ENCODE peak calls at places on chromosomes 13 and 19, in six cellular contexts. X is HS-27A; Q is NCI-H345; W is fibroblast of mammary gland; F is GM20000; G is central memory CD4-positive, alpha-beta T cell. H is an unnamed sample.

GRCh38 chr19:12913871-12914690 is 5.0 kb downstream of the SYCE2 start:
- DNase-seq in Q (no peak), F (peak), W (peak), X (no peak), G (peak), H (peak)

GRCh38 chr13:24713022-24713421 is 32.8 kb downstream of the ATP12A start:
- DNase-seq in X (no peak), F (no peak), G (no peak), W (no peak), Q (no peak), H (no peak)

GRCh38 chr19:16228637-16229321 is 31.1 kb downstream of the AP1M1 start:
- DNase-seq in F (no peak), Q (no peak), G (no peak), X (no peak), W (no peak), H (no peak)

GRCh38 chr13:26562538-26562890 is 5.0 kb downstream of the WASF3 start:
- DNase-seq in X (no peak), F (no peak), G (no peak), Q (no peak), W (peak), H (no peak)

GRCh38 chr13:47066261-47066660 is 169.4 kb upstream of the HTR2A start:
- DNase-seq in Q (no peak), F (no peak), X (no peak), G (no peak), W (peak), H (no peak)

GRCh38 chr13:93736111-93736510 is 509.5 kb downstream of the GPC6 start:
- DNase-seq in G (no peak), Q (no peak), X (no peak), W (peak), F (no peak), H (no peak)

GRCh38 chr13:78722700-78723099 is 63.7 kb upstream of the OBI1 start:
- DNase-seq in Q (no peak), F (no peak), W (no peak), X (no peak), G (no peak), H (no peak)

GRCh38 chr19:15195381-15195964 is 5.3 kb downstream of the NOTCH3 start:
- DNase-seq in W (peak), G (no peak), X (no peak), F (no peak), Q (peak), H (no peak)

GRCh38 chr13:76937416-76937815 is 10.9 kb upstream of the ACOD1 start:
- DNase-seq in F (no peak), G (no peak), X (peak), W (peak), Q (no peak), H (no peak)

GRCh38 chr19:20078696-20079095 is 896 bp downstream of the ZNF90 start:
- DNase-seq in Q (no peak), W (peak), G (no peak), X (no peak), F (no peak), H (no peak)

GRCh38 chr13:84654654-84655244 is 772.5 kb upstream of the SLITRK1 start:
- DNase-seq in G (no peak), W (no peak), X (no peak), Q (no peak), F (no peak), H (no peak)

GRCh38 chr19:50838239-50838638 is 4.9 kb upstream of the KLK15 start:
- DNase-seq in G (no peak), W (no peak), X (no peak), Q (peak), F (peak), H (no peak)

GRCh38 chr13:95457294-95457693 is 95.2 kb upstream of the CLDN10 start:
- DNase-seq in W (peak), G (no peak), X (no peak), Q (no peak), F (peak), H (no peak)

GRCh38 chr13:33263976-33264619 is 21.5 kb downstream of the STARD13 start:
- DNase-seq in F (no peak), X (no peak), Q (no peak), W (peak), G (no peak), H (no peak)

GRCh38 chr13:111539252-111539651 is 218.8 kb downstream of the TEX29 start:
- DNase-seq in Q (no peak), X (no peak), F (no peak), G (no peak), W (no peak), H (no peak)

H was measured in HepG2.